ENCODE peak calls at places on chromosomes 11 and 22, in nine cellular contexts. E is ovary, F is kidney epithelial cell, H is PC-9, K is suprapubic skin, X is Panc1, P is left ventricle myocardium inferior, W is brain microvascular endothelial cell, Z is fibroblast of pulmonary artery. C is an unnamed sample.

GRCh38 chr11:2365571-2366210 is 11.4 kb upstream of the CD81 start:
- DNase-seq in E (no peak), F (no peak), H (no peak), K (no peak), X (no peak), P (no peak), W (no peak), Z (no peak), C (no peak)

GRCh38 chr11:79485694-79486093 is 44.9 kb upstream of the TENM4 start:
- DNase-seq in E (no peak), F (no peak), H (no peak), K (no peak), X (no peak), P (no peak), W (no peak), Z (no peak), C (no peak)

GRCh38 chr11:73866586-73866996 is 10.1 kb downstream of the COA4 start:
- DNase-seq in E (no peak), F (peak), H (no peak), K (no peak), X (peak), P (no peak), W (peak), Z (peak), C (peak)

GRCh38 chr11:122853971-122854446 is 15.7 kb downstream of the CRTAM start:
- DNase-seq in E (peak), F (peak), H (peak), K (no peak), X (peak), P (no peak), W (peak), Z (peak), C (peak)

GRCh38 chr11:122050021-122050710 is 65.8 kb downstream of the BLID start:
- DNase-seq in E (no peak), F (no peak), H (no peak), K (no peak), X (no peak), P (no peak), W (no peak), Z (peak), C (peak)

GRCh38 chr22:48367731-48368130 is 1459.9 kb downstream of the BRD1 start:
- DNase-seq in E (no peak), F (no peak), H (no peak), K (peak), X (no peak), P (no peak), W (no peak), Z (no peak), C (no peak)

GRCh38 chr22:37887610-37888378 is 18.3 kb upstream of the MICALL1 start:
- DNase-seq in E (peak), F (no peak), H (peak), K (no peak), X (no peak), P (no peak), W (peak), Z (peak), C (peak)

GRCh38 chr11:44870142-44870541 is 80.5 kb downstream of the TP53I11 start:
- DNase-seq in E (no peak), F (no peak), H (no peak), K (no peak), X (no peak), P (no peak), W (no peak), Z (no peak), C (no peak)

GRCh38 chr11:123509737-123510578 is 79.9 kb downstream of the GRAMD1B start:
- DNase-seq in E (no peak), F (peak), H (no peak), K (no peak), X (no peak), P (no peak), W (peak), Z (peak), C (peak)

GRCh38 chr22:36008131-36008530 is 20.5 kb downstream of the RBFOX2 start:
- DNase-seq in E (no peak), F (no peak), H (no peak), K (no peak), X (no peak), P (no peak), W (no peak), Z (no peak), C (no peak)

GRCh38 chr11:121452609-121453150 is at the start of gene SORL1-AS1:
- DNase-seq in E (no peak), F (no peak), H (no peak), K (no peak), X (no peak), P (no peak), W (no peak), Z (no peak), C (peak)

GRCh38 chr11:86135319-86135714 is 66.4 kb upstream of the PICALM start:
- DNase-seq in E (no peak), F (no peak), H (no peak), K (no peak), X (no peak), P (no peak), W (no peak), Z (no peak), C (no peak)

GRCh38 chr11:45621541-45621940 is 43.9 kb downstream of the CHST1 start:
- DNase-seq in E (no peak), F (no peak), H (no peak), K (no peak), X (no peak), P (no peak), W (no peak), Z (no peak), C (no peak)

DNA sequence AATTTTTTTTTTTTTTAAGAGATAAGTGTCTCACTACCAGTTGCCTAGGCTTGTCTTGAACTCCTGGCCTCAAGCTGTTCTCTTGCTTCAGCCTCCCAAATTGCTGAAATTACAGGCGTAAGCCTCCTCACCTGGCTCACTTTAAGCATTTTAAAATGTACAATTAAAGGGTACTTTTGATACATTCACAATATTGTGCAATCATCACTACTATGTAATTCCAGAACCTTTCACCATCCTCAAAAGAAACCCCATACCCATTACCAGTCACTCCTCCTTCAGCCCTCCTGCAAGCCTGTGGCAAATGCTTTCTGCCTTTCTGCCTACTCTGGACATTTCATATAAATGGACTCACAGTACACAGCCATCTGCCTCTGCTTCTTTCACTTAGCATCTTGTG is 34.5 kb upstream of the WT1 start:
- DNase-seq in E (no peak), F (no peak), H (no peak), K (no peak), X (no peak), P (no peak), W (no peak), Z (no peak), C (no peak)
- TF ChIP-seq CTCF in E (no peak), F (no peak), H (no peak), K (no peak), X (no peak), P (no peak), W (no peak), Z (no peak), C (no peak)

GRCh38 chr11:47171057-47171838 is 5.4 kb downstream of the ARFGAP2 start:
- DNase-seq in E (no peak), F (no peak), H (no peak), K (no peak), X (no peak), P (no peak), W (no peak), Z (no peak), C (no peak)
- H3K4me3 ChIP-seq in E (no peak), F (no peak), H (no peak), K (no peak), X (no peak), P (no peak), W (no peak), Z (no peak), C (no peak)

DNA sequence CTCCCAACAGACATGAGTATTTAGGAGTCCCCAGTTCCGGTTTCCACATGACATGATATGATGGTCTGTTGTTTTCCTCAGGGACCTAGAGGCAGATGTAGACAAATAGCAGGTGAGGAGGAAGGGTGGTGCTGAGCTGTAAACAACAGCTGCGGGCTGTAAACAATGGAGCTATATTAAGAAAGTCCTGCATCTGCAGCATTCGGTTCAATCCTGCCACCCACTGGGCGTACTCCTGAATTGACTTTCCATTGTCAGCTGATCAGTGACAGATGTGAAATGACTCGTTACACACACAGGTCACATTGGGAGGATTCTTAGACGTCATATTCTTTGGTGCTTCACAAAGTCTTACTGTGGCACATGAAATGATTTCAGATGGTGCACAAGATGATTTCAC is 26.8 kb upstream of the RAG1 start:
- DNase-seq in E (no peak), F (no peak), H (peak), K (no peak), X (peak), P (peak), W (peak), Z (peak), C (peak)
- TF ChIP-seq CTCF in E (no peak), F (peak), H (peak), K (no peak), X (peak), P (peak), W (peak), Z (peak), C (peak)

GRCh38 chr11:22194907-22195306 is 2.0 kb downstream of the ANO5 start:
- DNase-seq in E (no peak), F (no peak), H (no peak), K (no peak), X (no peak), P (no peak), W (no peak), Z (no peak), C (no peak)
- H3K4me3 ChIP-seq in E (no peak), F (no peak), H (no peak), K (no peak), X (no peak), P (peak), W (no peak), Z (no peak), C (no peak)

DNA sequence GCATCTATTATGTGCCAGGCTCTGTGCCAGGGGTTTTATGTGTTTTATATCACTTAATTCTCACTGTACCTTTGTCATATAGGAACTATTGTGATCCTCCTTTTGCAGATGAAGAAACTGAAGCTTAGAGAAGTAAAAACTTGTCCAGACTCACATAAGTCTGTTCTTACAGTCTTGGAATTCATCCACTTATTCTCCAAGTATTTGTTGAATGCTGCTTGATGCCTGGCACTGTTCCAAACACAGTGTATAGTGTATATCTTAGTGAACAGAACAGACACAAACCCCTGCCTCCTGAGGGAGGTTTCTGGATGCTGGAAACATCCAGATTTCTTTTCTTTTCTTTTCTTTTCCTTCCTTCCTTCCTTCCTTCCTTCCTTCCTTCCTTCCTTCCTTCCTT is 29.0 kb upstream of the FGF3 start:
- DNase-seq in E (no peak), F (no peak), H (no peak), K (no peak), X (no peak), P (no peak), W (peak), Z (peak), C (peak)
- TF ChIP-seq CTCF in E (no peak), F (no peak), H (no peak), K (no peak), X (no peak), P (no peak), W (no peak), Z (no peak), C (no peak)

GRCh38 chr11:75428989-75429640 is 3.9 kb downstream of the KLHL35 start:
- DNase-seq in E (no peak), F (no peak), H (no peak), K (no peak), X (no peak), P (no peak), W (no peak), Z (no peak), C (no peak)

GRCh38 chr11:75431533-75432525 is 1.2 kb downstream of the KLHL35 start:
- DNase-seq in E (no peak), F (no peak), H (no peak), K (no peak), X (no peak), P (no peak), W (no peak), Z (no peak), C (peak)

GRCh38 chr11:75429902-75430691 is 2.9 kb downstream of the KLHL35 start:
- DNase-seq in E (no peak), F (peak), H (peak), K (no peak), X (no peak), P (peak), W (peak), Z (peak), C (peak)

GRCh38 chr11:75429641-75429901 is 3.4 kb downstream of the KLHL35 start:
- DNase-seq in E (no peak), F (no peak), H (no peak), K (no peak), X (no peak), P (no peak), W (no peak), Z (no peak), C (no peak)

GRCh38 chr11:75430692-75431532 is 2.1 kb downstream of the KLHL35 start:
- DNase-seq in E (no peak), F (no peak), H (no peak), K (no peak), X (no peak), P (no peak), W (no peak), Z (no peak), C (no peak)
- H3K4me3 ChIP-seq in E (no peak), F (peak), H (peak), K (peak), X (peak), P (peak), W (peak), Z (peak), C (peak)

C was measured in epithelial cell of esophagus.